ENCODE peak calls at places on chromosomes 11 and 22, in nine cellular contexts. Q is H1, M is spleen, E is HCT116, S is prostate gland, Y is HepG2, L is breast epithelium, H is upper lobe of left lung, X is GM12891. W is an unnamed sample.

GRCh38 chr11:128530119-128531091 is 57.0 kb downstream of the ETS1 start:
- DNase-seq in Y (no peak), H (no peak), E (no peak), X (no peak), L (no peak), M (no peak), Q (no peak), S (no peak), W (peak)

GRCh38 chr22:33401291-33401690 is 343.1 kb upstream of the SYN3 start:
- DNase-seq in M (no peak), H (no peak), Y (no peak), X (no peak), S (no peak), L (no peak), E (no peak), Q (no peak), W (no peak)

GRCh38 chr11:3849297-3849874 is 6.1 kb upstream of the STIM1 start:
- DNase-seq in L (no peak), S (peak), M (no peak), X (no peak), Q (no peak), H (no peak), E (no peak), Y (peak), W (no peak)

GRCh38 chr22:37501610-37502341 is 15.6 kb upstream of the MFNG start:
- DNase-seq in Y (peak), M (no peak), S (peak), X (no peak), H (no peak), E (no peak), Q (no peak), L (peak), W (peak)

GRCh38 chr11:10439924-10440323 is 15.1 kb upstream of the AMPD3 start:
- DNase-seq in L (no peak), M (no peak), S (no peak), Y (no peak), H (no peak), E (no peak), Q (no peak), X (no peak), W (no peak)

GRCh38 chr11:75186999-75187398 is 36.1 kb downstream of the SLCO2B1 start:
- DNase-seq in H (no peak), L (no peak), S (no peak), M (no peak), Q (no peak), E (no peak), X (no peak), Y (no peak), W (no peak)

GRCh38 chr11:106961518-106961917 is 56.8 kb downstream of the GUCY1A2 start:
- DNase-seq in Q (no peak), M (no peak), H (no peak), S (no peak), L (no peak), X (no peak), E (no peak), Y (no peak), W (no peak)

GRCh38 chr22:23225724-23226496 is 45.6 kb downstream of the BCR start:
- DNase-seq in L (no peak), Q (no peak), E (no peak), X (no peak), Y (no peak), M (peak), H (no peak), S (peak), W (peak)

GRCh38 chr22:30922151-30922611 is 46.4 kb downstream of the MORC2 start:
- DNase-seq in L (no peak), X (peak), H (peak), M (peak), E (no peak), S (peak), Q (no peak), Y (no peak), W (peak)

GRCh38 chr11:70364745-70365535 is 33.4 kb upstream of the CTTN start:
- DNase-seq in S (no peak), H (no peak), L (no peak), M (peak), Y (no peak), E (no peak), Q (peak), X (no peak), W (no peak)

GRCh38 chr11:10645212-10645795 is 48.3 kb downstream of the IRAG1 start:
- DNase-seq in M (no peak), H (no peak), Y (no peak), E (no peak), L (no peak), S (no peak), X (no peak), Q (no peak), W (no peak)

GRCh38 chr22:30357650-30358215 is 926 bp downstream of the CCDC157 start:
- DNase-seq in Y (no peak), M (no peak), X (no peak), Q (no peak), L (no peak), H (peak), S (no peak), E (no peak), W (no peak)

GRCh38 chr22:49628351-49629023 is 199.2 kb downstream of the BRD1 start:
- DNase-seq in M (peak), Y (no peak), X (no peak), E (no peak), L (no peak), H (peak), Q (no peak), S (no peak), W (no peak)

GRCh38 chr11:70524096-70524922 is 126.0 kb downstream of the CTTN start:
- DNase-seq in S (no peak), Q (no peak), X (no peak), E (no peak), L (no peak), Y (no peak), M (peak), H (no peak), W (no peak)

GRCh38 chr11:105577645-105578044 is 32.2 kb upstream of the GRIA4 start:
- DNase-seq in Y (no peak), S (no peak), X (no peak), E (no peak), L (no peak), Q (no peak), H (no peak), M (no peak), W (no peak)

GRCh38 chr11:33227578-33228261 is 29.5 kb upstream of the HIPK3 start:
- DNase-seq in Q (no peak), H (no peak), X (no peak), L (no peak), S (no peak), Y (no peak), M (no peak), E (no peak), W (no peak)

GRCh38 chr22:23315341-23315917 is 135.1 kb downstream of the BCR start:
- DNase-seq in H (no peak), Q (peak), X (peak), M (peak), Y (peak), E (peak), S (peak), L (peak), W (peak)

GRCh38 chr11:20035701-20036601 is 124.3 kb downstream of the DBX1 start:
- DNase-seq in L (no peak), X (no peak), M (no peak), H (no peak), Q (no peak), E (no peak), Y (peak), S (no peak), W (no peak)

GRCh38 chr11:12692238-12693074 is 18.2 kb downstream of the TEAD1 start:
- DNase-seq in E (peak), Q (no peak), Y (peak), X (no peak), S (peak), M (no peak), H (peak), L (peak), W (peak)

GRCh38 chr11:7488681-7489080 is 3.4 kb downstream of the OLFML1 start:
- DNase-seq in M (no peak), Q (no peak), L (no peak), X (no peak), Y (no peak), S (no peak), E (no peak), H (no peak), W (no peak)

GRCh38 chr22:29733362-29734322 is 13.8 kb downstream of the CABP7 start:
- DNase-seq in S (peak), Y (no peak), Q (no peak), H (no peak), X (no peak), L (no peak), E (no peak), M (no peak), W (no peak)

GRCh38 chr22:46881373-46882118 is 119.1 kb downstream of the TBC1D22A start:
- DNase-seq in E (no peak), Y (no peak), S (no peak), H (no peak), M (no peak), X (no peak), L (no peak), Q (no peak), W (no peak)

GRCh38 chr11:30046211-30046945 is 29.5 kb upstream of the KCNA4 start:
- DNase-seq in X (peak), L (no peak), M (no peak), Q (peak), H (no peak), Y (no peak), S (no peak), E (no peak), W (no peak)

GRCh38 chr22:27378343-27378800 is 423.2 kb downstream of the MN1 start:
- DNase-seq in M (no peak), X (no peak), Y (no peak), Q (no peak), H (peak), S (no peak), L (no peak), E (no peak), W (no peak)

GRCh38 chr11:120180571-120181445 is 30.0 kb upstream of the OAF start:
- DNase-seq in H (no peak), L (no peak), E (no peak), Y (peak), M (peak), S (no peak), Q (no peak), X (no peak), W (peak)

GRCh38 chr22:19753090-19753842 is 7.3 kb upstream of the TBX1 start:
- DNase-seq in X (no peak), H (peak), Q (no peak), M (no peak), L (no peak), E (no peak), S (no peak), Y (no peak), W (no peak)

GRCh38 chr11:67700548-67701262 is 26.3 kb upstream of the ALDH3B2 start:
- DNase-seq in Y (no peak), M (no peak), X (no peak), Q (no peak), S (no peak), E (no peak), H (no peak), L (no peak), W (no peak)

GRCh38 chr11:76672431-76673163 is 2.0 kb upstream of the LRRC32 start:
- DNase-seq in S (no peak), L (no peak), E (no peak), Y (no peak), H (peak), X (peak), M (peak), Q (no peak), W (no peak)

GRCh38 chr22:17198188-17199130 is 20.8 kb downstream of the ADA2 start:
- DNase-seq in L (no peak), H (peak), S (peak), Y (no peak), E (no peak), M (no peak), Q (peak), X (no peak), W (no peak)

DNA sequence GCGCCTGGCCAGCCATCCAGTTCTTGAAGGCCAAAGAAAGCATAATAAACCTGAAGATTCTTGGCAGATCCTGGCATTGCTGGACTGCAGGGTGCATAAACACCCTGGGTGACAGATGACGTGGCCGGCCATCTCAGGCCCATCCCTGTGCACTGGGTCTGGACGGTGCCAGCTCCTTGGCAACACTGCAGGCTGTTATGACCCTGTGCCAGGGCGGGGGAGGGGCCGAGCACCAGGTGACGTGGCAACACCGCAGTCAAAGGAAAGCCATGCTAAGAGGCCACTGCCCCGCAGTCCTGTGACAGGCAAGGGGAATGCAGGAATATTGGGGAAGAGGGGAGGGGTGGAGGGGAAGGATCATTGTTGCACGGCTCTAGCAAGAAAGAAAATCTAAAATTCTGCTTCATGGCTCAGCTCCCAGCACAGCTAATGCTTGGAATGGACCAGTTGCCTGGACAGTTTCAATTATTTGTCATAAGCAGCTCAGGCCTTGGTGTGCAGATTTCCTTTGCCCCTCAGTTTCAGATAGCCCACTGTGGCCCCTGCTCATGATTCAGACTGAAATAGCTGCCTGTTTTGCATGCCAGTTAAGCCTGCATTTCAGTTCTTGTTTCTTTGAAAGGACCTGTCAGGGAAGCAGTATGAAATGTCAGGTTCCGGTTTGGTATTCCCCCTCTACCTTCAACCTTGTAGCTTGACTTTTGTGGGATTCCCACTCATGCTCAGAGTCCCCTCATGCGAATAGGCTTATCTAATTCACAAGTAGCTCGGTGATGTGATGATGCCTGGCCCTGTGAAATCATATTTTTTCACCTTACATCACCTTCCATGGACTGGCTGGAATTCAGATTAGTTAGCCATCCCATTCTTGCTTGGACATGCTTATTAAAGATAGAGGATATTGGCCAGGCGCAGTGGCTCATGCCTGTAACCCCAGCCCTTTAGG is 29.7 kb upstream of the DDX6 start:
- DNase-seq in Y (no peak), X (peak), E (peak), M (peak), L (peak), H (peak), Q (peak), S (peak), W (peak)
- TF ChIP-seq POLR2AphosphoS5 in Y (no peak), X (peak), E (no peak), M (peak), L (peak), H (peak), Q (no peak), S (peak), W (peak)

GRCh38 chr22:42949159-42949558 is 65.8 kb downstream of the PACSIN2 start:
- DNase-seq in H (no peak), S (no peak), Q (no peak), M (no peak), Y (no peak), E (no peak), L (no peak), X (no peak), W (no peak)
- TF ChIP-seq POLR2A in H (no peak), S (no peak), Q (no peak), M (no peak), Y (no peak), E (no peak), L (no peak), X (no peak), W (no peak)

DNA sequence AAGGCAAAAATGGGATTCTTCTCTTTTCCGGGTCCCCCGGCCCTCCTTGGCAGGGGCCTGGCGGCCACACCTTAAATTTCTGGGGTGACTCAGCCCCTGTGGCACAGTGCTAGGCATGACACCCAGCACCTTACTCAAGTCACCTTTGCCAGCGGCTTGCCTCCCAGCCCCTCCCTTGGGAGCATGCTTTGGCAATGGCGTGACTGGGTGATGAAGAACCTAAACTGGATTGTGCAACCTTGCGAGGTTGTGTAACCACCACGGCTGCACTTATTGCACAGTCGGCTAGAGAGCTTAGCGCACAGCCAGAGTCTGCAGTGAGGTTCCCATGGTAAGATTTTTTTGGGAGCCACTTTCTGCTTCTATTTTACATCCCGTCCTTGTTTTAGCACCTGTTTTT is 16.1 kb upstream of the LDLRAD3 start:
- DNase-seq in H (peak), E (no peak), S (peak), Q (no peak), L (peak), M (peak), Y (peak), X (no peak), W (peak)
- TF ChIP-seq POLR2AphosphoS5 in H (peak), E (no peak), S (peak), Q (no peak), L (peak), M (no peak), Y (no peak), X (no peak), W (peak)

GRCh38 chr22:31951201-31952093 is 7.1 kb downstream of the YWHAH start:
- DNase-seq in E (no peak), M (peak), H (no peak), X (no peak), Q (no peak), S (no peak), L (no peak), Y (no peak), W (no peak)
- TF ChIP-seq POLR2A in E (no peak), M (no peak), H (no peak), X (no peak), Q (peak), S (no peak), L (no peak), Y (no peak), W (no peak)

GRCh38 chr22:25736378-25737011 is 5.5 kb upstream of the MYO18B start:
- DNase-seq in E (no peak), Y (no peak), Q (no peak), M (no peak), X (no peak), L (no peak), H (no peak), S (no peak), W (no peak)
- TF ChIP-seq POLR2AphosphoS5 in E (no peak), Y (no peak), Q (no peak), M (no peak), X (no peak), L (no peak), H (no peak), S (no peak), W (no peak)

W was measured in stomach.